ENCODE peak calls at places on chromosomes 13 and 19, in eight cellular contexts. H is heart left ventricle; W is left lung; Z is sigmoid colon; E is CD4-positive, alpha-beta T cell; T is foreskin keratinocyte; S is right lobe of liver; P is osteoblast. K is an unnamed sample.

GRCh38 chr19:55777528-55777927 is 8.6 kb downstream of the RFPL4AL1 start:
- DNase-seq in H (no peak), W (no peak), Z (no peak), E (no peak), T (no peak), S (no peak), P (no peak), K (no peak)

GRCh38 chr13:114263590-114263989 is 17.8 kb upstream of the UPF3A start:
- DNase-seq in H (no peak), W (no peak), Z (no peak), E (no peak), T (no peak), S (no peak), P (no peak), K (no peak)

GRCh38 chr13:39623466-39623865 is 20.5 kb upstream of the LHFPL6 start:
- DNase-seq in H (no peak), W (no peak), Z (no peak), E (no peak), T (no peak), S (no peak), P (no peak), K (no peak)

GRCh38 chr19:42122691-42123607 is 9.3 kb downstream of the POU2F2 start:
- DNase-seq in H (no peak), W (no peak), Z (no peak), E (peak; percentile 23), T (no peak), S (no peak), P (peak; percentile 83), K (no peak)

GRCh38 chr19:15623711-15624318 is 8.8 kb downstream of the CYP4F8 start:
- DNase-seq in H (no peak), W (no peak), Z (no peak), E (no peak), T (no peak), S (no peak), P (no peak), K (no peak)

GRCh38 chr13:55418095-55418494 is 1722.6 kb upstream of the PRR20A start:
- DNase-seq in H (no peak), W (no peak), Z (no peak), E (no peak), T (no peak), S (no peak), P (no peak), K (no peak)

GRCh38 chr19:8257052-8257443 is 47.9 kb downstream of the CERS4 start:
- DNase-seq in H (no peak), W (no peak), Z (no peak), E (no peak), T (no peak), S (no peak), P (peak; percentile 51), K (peak; percentile 45)

GRCh38 chr19:35528218-35529038 is at the start of gene SBSN:
- DNase-seq in H (no peak), W (no peak), Z (no peak), E (no peak), T (peak; percentile 49), S (no peak), P (peak; percentile 96), K (peak; percentile 52)

GRCh38 chr13:38763446-38764381 is 76.8 kb downstream of the FREM2 start:
- DNase-seq in H (no peak), W (no peak), Z (no peak), E (no peak), T (no peak), S (no peak), P (peak; percentile 44), K (peak; percentile 42)

GRCh38 chr19:30439271-30439750 is 67.1 kb downstream of the ZNF536 start:
- DNase-seq in H (no peak), W (no peak), Z (no peak), E (no peak), T (no peak), S (no peak), P (no peak), K (no peak)

GRCh38 chr19:40908981-40909380 is 26.9 kb upstream of the CYP2A7 start:
- DNase-seq in H (no peak), W (no peak), Z (no peak), E (no peak), T (no peak), S (no peak), P (no peak), K (no peak)

GRCh38 chr19:47176627-47177090 is 46.0 kb downstream of the SAE1 start:
- DNase-seq in H (no peak), W (no peak), Z (no peak), E (peak; percentile 32), T (no peak), S (no peak), P (peak; percentile 92), K (no peak)

GRCh38 chr19:30480097-30480496 is 107.9 kb downstream of the ZNF536 start:
- DNase-seq in H (no peak), W (no peak), Z (no peak), E (no peak), T (no peak), S (no peak), P (no peak), K (no peak)

GRCh38 chr13:107835339-107836018 is 379.9 kb downstream of the LIG4 start:
- DNase-seq in H (no peak), W (no peak), Z (no peak), E (no peak), T (no peak), S (no peak), P (peak; percentile 45), K (no peak)

GRCh38 chr19:31519216-31519615 is 170.0 kb upstream of the TSHZ3 start:
- DNase-seq in H (no peak), W (no peak), Z (no peak), E (no peak), T (peak; percentile 11), S (no peak), P (no peak), K (no peak)

GRCh38 chr19:52086481-52086880 is 9.1 kb downstream of the ZNF841 start:
- DNase-seq in H (no peak), W (no peak), Z (no peak), E (no peak), T (no peak), S (no peak), P (no peak), K (no peak)

GRCh38 chr13:97586941-97587340 is 153.0 kb downstream of the RAP2A start:
- DNase-seq in H (no peak), W (no peak), Z (no peak), E (no peak), T (no peak), S (no peak), P (no peak), K (no peak)

GRCh38 chr19:3984908-3985642 is at the start of gene EEF2:
- DNase-seq in H (peak; percentile 93), W (peak; percentile 91), Z (peak; percentile 95), E (peak; percentile 90), T (no peak), S (peak; percentile 93), P (peak; percentile 99), K (peak; percentile 97)
- TF ChIP-seq CTCF in H (no peak), W (no peak), Z (no peak), E (no peak), T (no peak), S (no peak), P (no peak), K (no peak)

DNA sequence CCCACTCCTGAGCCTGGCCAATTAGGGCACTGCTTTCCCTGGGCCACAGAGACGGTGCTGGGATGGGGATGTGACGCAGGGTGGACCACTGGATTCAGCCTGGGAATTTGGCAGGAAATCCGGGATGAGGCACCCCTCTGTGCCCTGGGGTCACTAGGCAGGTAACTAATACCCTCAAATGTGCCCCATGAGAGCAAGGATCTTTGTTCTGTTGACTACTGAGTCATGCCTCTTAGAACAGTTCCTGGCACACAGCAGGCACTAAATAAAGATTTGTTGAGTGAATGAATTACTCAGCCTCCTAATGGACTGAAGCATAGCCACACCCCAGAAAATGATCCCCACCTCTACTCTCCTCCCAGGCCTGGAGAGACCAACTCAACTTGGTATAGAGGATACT is 15.9 kb downstream of the OPA3 start:
- DNase-seq in H (no peak), W (no peak), Z (no peak), E (no peak), T (peak; percentile 76), S (no peak), P (peak; percentile 86), K (peak; percentile 76)
- H3K27ac ChIP-seq in H (peak overlapping the region; percentile 1), W (no peak overlapping the region), Z (no peak overlapping the region), E (no peak overlapping the region), T (peak overlapping the region; percentile 55), S (no peak overlapping the region), P (peak overlapping the region; percentile 60), K (peak overlapping the region; percentile 90)

GRCh38 chr13:23087884-23088283 is 92.9 kb upstream of the SGCG start:
- DNase-seq in H (no peak), W (no peak), Z (no peak), E (no peak), T (no peak), S (no peak), P (peak; percentile 50), K (peak; percentile 20)
- TF ChIP-seq CTCF in H (peak; percentile 25), W (peak; percentile 36), Z (no peak), E (peak; percentile 38), T (peak; percentile 53), S (peak; percentile 38), P (peak; percentile 52), K (peak; percentile 31)

DNA sequence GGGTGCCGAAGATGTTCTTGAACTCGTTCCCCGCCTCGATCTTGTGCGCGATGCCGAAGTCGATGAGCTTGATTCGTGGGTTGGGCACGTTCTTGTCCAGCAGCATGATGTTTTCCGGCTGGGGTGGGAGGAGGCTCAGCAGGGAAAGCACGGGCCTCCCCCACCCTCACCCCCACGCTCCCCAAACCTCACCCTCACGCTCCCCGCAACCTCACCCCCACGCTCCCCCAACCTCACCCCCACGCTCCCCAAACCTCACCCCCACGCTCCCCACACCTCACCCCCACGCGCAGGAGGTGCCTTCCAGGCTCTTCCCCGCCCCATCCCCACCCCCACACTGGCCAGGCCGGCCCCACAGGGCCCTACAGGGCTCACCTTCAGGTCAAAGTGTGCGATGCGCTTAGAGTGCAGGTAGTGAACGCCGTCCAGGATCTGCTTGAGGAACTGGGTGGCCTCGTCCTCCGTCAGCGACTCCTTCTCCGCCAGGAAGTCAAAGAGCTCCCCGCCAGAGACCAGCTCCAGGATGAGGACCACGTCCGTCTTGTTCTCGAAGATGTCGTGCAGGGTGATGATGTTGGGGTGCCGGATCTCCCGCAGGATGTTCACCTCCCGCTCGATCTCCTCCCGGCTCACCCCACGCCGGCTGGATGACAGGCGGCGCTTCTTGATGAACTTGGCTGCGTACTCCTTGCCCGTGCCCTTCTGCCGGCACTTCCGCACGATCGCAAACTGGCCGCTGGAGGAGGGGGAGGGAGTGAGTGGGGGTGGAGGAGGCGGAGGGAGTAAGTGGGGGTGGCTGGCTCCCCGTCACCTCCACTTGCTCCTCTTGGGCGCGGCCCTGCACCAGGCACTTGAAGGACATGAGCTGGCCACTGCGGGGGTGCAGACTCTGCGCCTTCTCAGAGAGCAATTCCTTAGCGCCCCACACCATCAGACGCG is 6.4 kb downstream of the DAPK3 start:
- DNase-seq in H (no peak), W (no peak), Z (peak; percentile 74), E (no peak), T (no peak), S (no peak), P (no peak), K (no peak)
- H3K27ac ChIP-seq in H (no peak overlapping the region), W (no peak overlapping the region), Z (peak overlapping the region; percentile 100), E (no peak overlapping the region), T (no peak overlapping the region), S (no peak overlapping the region), P (no peak overlapping the region), K (no peak overlapping the region)

K was measured in RWPE1.